ENCODE peak calls at places on chromosome 18, in ten cellular contexts. One of them, this sample, is unnamed.
A peak's percentile ranks its signal among the peaks of the same experiment; 100 is the strongest.

GRCh38 chr18:8351173-8351572 is 258.1 kb upstream of the RAB12 start:
- DNase-seq in stimulated activated CD8-positive, alpha-beta memory T cell treated with anti-CD3 and anti-CD28 coated beads, Interleukin-15, amount 100 ng/mL, for 4 hours: no peak
- DNase-seq in hypothalamus: no peak
- DNase-seq in T follicular helper cell: no peak
- DNase-seq in GM12891: no peak
- DNase-seq in activated T-helper 1 cell treated with Interleukin-2 at 50 U/mL for 16 hours: no peak
- DNase-seq in spleen: no peak
- DNase-seq in activated CD4-positive, alpha-beta T cell treated with anti-CD3 and anti-CD28 coated beads, Interleukin-2, amount 50 U/mL, for 1 hour: no peak
- DNase-seq in fibroblast of lung: no peak
- DNase-seq in progenitor cell of endocrine pancreas: no peak
- DNase-seq in this sample: no peak

GRCh38 chr18:48943333-48943732 is 7.4 kb downstream of the SMAD7 start:
- DNase-seq in stimulated activated CD8-positive, alpha-beta memory T cell treated with anti-CD3 and anti-CD28 coated beads, Interleukin-15, amount 100 ng/mL, for 4 hours: no peak
- DNase-seq in hypothalamus: no peak
- DNase-seq in T follicular helper cell: no peak
- DNase-seq in GM12891: no peak
- DNase-seq in activated T-helper 1 cell treated with Interleukin-2 at 50 U/mL for 16 hours: no peak
- DNase-seq in spleen: peak; percentile 65
- DNase-seq in activated CD4-positive, alpha-beta T cell treated with anti-CD3 and anti-CD28 coated beads, Interleukin-2, amount 50 U/mL, for 1 hour: no peak
- DNase-seq in fibroblast of lung: no peak
- DNase-seq in progenitor cell of endocrine pancreas: no peak
- DNase-seq in this sample: no peak

GRCh38 chr18:26502834-26503233 is 45.5 kb downstream of the KCTD1 start:
- DNase-seq in stimulated activated CD8-positive, alpha-beta memory T cell treated with anti-CD3 and anti-CD28 coated beads, Interleukin-15, amount 100 ng/mL, for 4 hours: no peak
- DNase-seq in hypothalamus: no peak
- DNase-seq in T follicular helper cell: no peak
- DNase-seq in GM12891: no peak
- DNase-seq in activated T-helper 1 cell treated with Interleukin-2 at 50 U/mL for 16 hours: no peak
- DNase-seq in spleen: no peak
- DNase-seq in activated CD4-positive, alpha-beta T cell treated with anti-CD3 and anti-CD28 coated beads, Interleukin-2, amount 50 U/mL, for 1 hour: no peak
- DNase-seq in fibroblast of lung: no peak
- DNase-seq in progenitor cell of endocrine pancreas: no peak
- DNase-seq in this sample: no peak

GRCh38 chr18:9364242-9364641 is 29.7 kb downstream of the TWSG1 start:
- DNase-seq in stimulated activated CD8-positive, alpha-beta memory T cell treated with anti-CD3 and anti-CD28 coated beads, Interleukin-15, amount 100 ng/mL, for 4 hours: no peak
- DNase-seq in hypothalamus: no peak
- DNase-seq in T follicular helper cell: no peak
- DNase-seq in GM12891: no peak
- DNase-seq in activated T-helper 1 cell treated with Interleukin-2 at 50 U/mL for 16 hours: no peak
- DNase-seq in spleen: no peak
- DNase-seq in activated CD4-positive, alpha-beta T cell treated with anti-CD3 and anti-CD28 coated beads, Interleukin-2, amount 50 U/mL, for 1 hour: no peak
- DNase-seq in fibroblast of lung: no peak
- DNase-seq in progenitor cell of endocrine pancreas: no peak
- DNase-seq in this sample: no peak

GRCh38 chr18:21444465-21445023 is 156.0 kb downstream of the ESCO1 start:
- DNase-seq in stimulated activated CD8-positive, alpha-beta memory T cell treated with anti-CD3 and anti-CD28 coated beads, Interleukin-15, amount 100 ng/mL, for 4 hours: no peak
- DNase-seq in hypothalamus: no peak
- DNase-seq in T follicular helper cell: no peak
- DNase-seq in GM12891: peak; percentile 14
- DNase-seq in activated T-helper 1 cell treated with Interleukin-2 at 50 U/mL for 16 hours: no peak
- DNase-seq in spleen: no peak
- DNase-seq in activated CD4-positive, alpha-beta T cell treated with anti-CD3 and anti-CD28 coated beads, Interleukin-2, amount 50 U/mL, for 1 hour: no peak
- DNase-seq in fibroblast of lung: peak; percentile 78
- DNase-seq in progenitor cell of endocrine pancreas: no peak
- DNase-seq in this sample: peak; percentile 36

GRCh38 chr18:5466256-5466655 is 77.5 kb downstream of the EPB41L3 start:
- DNase-seq in stimulated activated CD8-positive, alpha-beta memory T cell treated with anti-CD3 and anti-CD28 coated beads, Interleukin-15, amount 100 ng/mL, for 4 hours: no peak
- DNase-seq in hypothalamus: no peak
- DNase-seq in T follicular helper cell: no peak
- DNase-seq in GM12891: no peak
- DNase-seq in activated T-helper 1 cell treated with Interleukin-2 at 50 U/mL for 16 hours: no peak
- DNase-seq in spleen: no peak
- DNase-seq in activated CD4-positive, alpha-beta T cell treated with anti-CD3 and anti-CD28 coated beads, Interleukin-2, amount 50 U/mL, for 1 hour: no peak
- DNase-seq in fibroblast of lung: no peak
- DNase-seq in progenitor cell of endocrine pancreas: no peak
- DNase-seq in this sample: no peak

GRCh38 chr18:61549411-61549810 is 216.2 kb downstream of the CDH20 start:
- DNase-seq in stimulated activated CD8-positive, alpha-beta memory T cell treated with anti-CD3 and anti-CD28 coated beads, Interleukin-15, amount 100 ng/mL, for 4 hours: no peak
- DNase-seq in hypothalamus: no peak
- DNase-seq in T follicular helper cell: no peak
- DNase-seq in GM12891: no peak
- DNase-seq in activated T-helper 1 cell treated with Interleukin-2 at 50 U/mL for 16 hours: no peak
- DNase-seq in spleen: no peak
- DNase-seq in activated CD4-positive, alpha-beta T cell treated with anti-CD3 and anti-CD28 coated beads, Interleukin-2, amount 50 U/mL, for 1 hour: no peak
- DNase-seq in fibroblast of lung: no peak
- DNase-seq in progenitor cell of endocrine pancreas: no peak
- DNase-seq in this sample: no peak

GRCh38 chr18:62898359-62898758 is 183.0 kb downstream of the PHLPP1 start:
- DNase-seq in stimulated activated CD8-positive, alpha-beta memory T cell treated with anti-CD3 and anti-CD28 coated beads, Interleukin-15, amount 100 ng/mL, for 4 hours: no peak
- DNase-seq in hypothalamus: no peak
- DNase-seq in T follicular helper cell: no peak
- DNase-seq in GM12891: peak; percentile 38
- DNase-seq in activated T-helper 1 cell treated with Interleukin-2 at 50 U/mL for 16 hours: no peak
- DNase-seq in spleen: no peak
- DNase-seq in activated CD4-positive, alpha-beta T cell treated with anti-CD3 and anti-CD28 coated beads, Interleukin-2, amount 50 U/mL, for 1 hour: no peak
- DNase-seq in fibroblast of lung: no peak
- DNase-seq in progenitor cell of endocrine pancreas: no peak
- DNase-seq in this sample: no peak

GRCh38 chr18:9404565-9405060 is 70.0 kb downstream of the TWSG1 start:
- DNase-seq in stimulated activated CD8-positive, alpha-beta memory T cell treated with anti-CD3 and anti-CD28 coated beads, Interleukin-15, amount 100 ng/mL, for 4 hours: no peak
- DNase-seq in hypothalamus: no peak
- DNase-seq in T follicular helper cell: no peak
- DNase-seq in GM12891: peak; percentile 25
- DNase-seq in activated T-helper 1 cell treated with Interleukin-2 at 50 U/mL for 16 hours: no peak
- DNase-seq in spleen: peak; percentile 84
- DNase-seq in activated CD4-positive, alpha-beta T cell treated with anti-CD3 and anti-CD28 coated beads, Interleukin-2, amount 50 U/mL, for 1 hour: no peak
- DNase-seq in fibroblast of lung: no peak
- DNase-seq in progenitor cell of endocrine pancreas: no peak
- DNase-seq in this sample: no peak

GRCh38 chr18:24120676-24121075 is 18.2 kb upstream of the CABYR start:
- DNase-seq in stimulated activated CD8-positive, alpha-beta memory T cell treated with anti-CD3 and anti-CD28 coated beads, Interleukin-15, amount 100 ng/mL, for 4 hours: no peak
- DNase-seq in hypothalamus: no peak
- DNase-seq in T follicular helper cell: no peak
- DNase-seq in GM12891: no peak
- DNase-seq in activated T-helper 1 cell treated with Interleukin-2 at 50 U/mL for 16 hours: no peak
- DNase-seq in spleen: no peak
- DNase-seq in activated CD4-positive, alpha-beta T cell treated with anti-CD3 and anti-CD28 coated beads, Interleukin-2, amount 50 U/mL, for 1 hour: no peak
- DNase-seq in fibroblast of lung: no peak
- DNase-seq in progenitor cell of endocrine pancreas: no peak
- DNase-seq in this sample: no peak

GRCh38 chr18:500230-500555 is 308 bp downstream of the COLEC12 start:
- DNase-seq in stimulated activated CD8-positive, alpha-beta memory T cell treated with anti-CD3 and anti-CD28 coated beads, Interleukin-15, amount 100 ng/mL, for 4 hours: no peak
- DNase-seq in hypothalamus: no peak
- DNase-seq in T follicular helper cell: no peak
- DNase-seq in GM12891: no peak
- DNase-seq in activated T-helper 1 cell treated with Interleukin-2 at 50 U/mL for 16 hours: no peak
- DNase-seq in spleen: no peak
- DNase-seq in activated CD4-positive, alpha-beta T cell treated with anti-CD3 and anti-CD28 coated beads, Interleukin-2, amount 50 U/mL, for 1 hour: no peak
- DNase-seq in fibroblast of lung: no peak
- DNase-seq in progenitor cell of endocrine pancreas: no peak
- DNase-seq in this sample: no peak

GRCh38 chr18:5973079-5973478 is 77.8 kb upstream of the TMEM200C start:
- DNase-seq in stimulated activated CD8-positive, alpha-beta memory T cell treated with anti-CD3 and anti-CD28 coated beads, Interleukin-15, amount 100 ng/mL, for 4 hours: no peak
- DNase-seq in hypothalamus: no peak
- DNase-seq in T follicular helper cell: no peak
- DNase-seq in GM12891: no peak
- DNase-seq in activated T-helper 1 cell treated with Interleukin-2 at 50 U/mL for 16 hours: no peak
- DNase-seq in spleen: no peak
- DNase-seq in activated CD4-positive, alpha-beta T cell treated with anti-CD3 and anti-CD28 coated beads, Interleukin-2, amount 50 U/mL, for 1 hour: no peak
- DNase-seq in fibroblast of lung: no peak
- DNase-seq in progenitor cell of endocrine pancreas: no peak
- DNase-seq in this sample: no peak